ENCODE peak calls at places on chromosomes 7 and 10, in five cellular contexts. X, H, S, O and L are unnamed samples.

GRCh38 chr7:45984386-45985295 is 63.6 kb upstream of the IGFBP3 start:
- DNase-seq in X (no peak), H (no peak), S (peak), O (no peak), L (no peak)

GRCh38 chr10:90969947-90970673 is 49.2 kb upstream of the ANKRD1 start:
- DNase-seq in X (no peak), H (no peak), S (peak), O (peak), L (no peak)

GRCh38 chr10:124551755-124552154 is 90.1 kb downstream of the LHPP start:
- DNase-seq in X (no peak), H (peak), S (no peak), O (no peak), L (no peak)

GRCh38 chr10:119817991-119818888 is 54.4 kb downstream of the MCMBP start:
- DNase-seq in X (no peak), H (peak), S (no peak), O (peak), L (no peak)

GRCh38 chr10:113069595-113069994 is 119.5 kb downstream of the TCF7L2 start:
- DNase-seq in X (no peak), H (no peak), S (no peak), O (no peak), L (no peak)

GRCh38 chr7:98399462-98399861 is 1.4 kb downstream of the BAIAP2L1 start:
- DNase-seq in X (no peak), H (no peak), S (no peak), O (no peak), L (no peak)

GRCh38 chr7:96997512-96998032 is 7.8 kb upstream of the DLX6 start:
- DNase-seq in X (no peak), H (no peak), S (no peak), O (no peak), L (no peak)

GRCh38 chr10:48606530-48607355 is 1.9 kb upstream of the ARHGAP22 start:
- DNase-seq in X (no peak), H (no peak), S (no peak), O (peak), L (peak)

GRCh38 chr10:74771054-74771453 is 55.3 kb upstream of the KAT6B start:
- DNase-seq in X (no peak), H (no peak), S (no peak), O (no peak), L (no peak)

GRCh38 chr10:17278607-17279240 is 50.7 kb downstream of the VIM start:
- DNase-seq in X (no peak), H (no peak), S (no peak), O (no peak), L (no peak)

GRCh38 chr7:120743128-120743527 is 114.8 kb downstream of the TSPAN12 start:
- DNase-seq in X (no peak), H (no peak), S (no peak), O (no peak), L (no peak)

GRCh38 chr10:71266147-71266917 is 52.7 kb upstream of the SLC29A3 start:
- DNase-seq in X (no peak), H (peak), S (peak), O (no peak), L (no peak)

GRCh38 chr7:41188163-41189130 is 514.4 kb downstream of the INHBA start:
- DNase-seq in X (no peak), H (no peak), S (no peak), O (no peak), L (no peak)

GRCh38 chr7:70239930-70240329 is 641.7 kb downstream of the AUTS2 start:
- DNase-seq in X (no peak), H (no peak), S (no peak), O (no peak), L (no peak)

GRCh38 chr7:150968056-150968455 is 10.1 kb downstream of the KCNH2 start:
- DNase-seq in X (no peak), H (no peak), S (no peak), O (no peak), L (no peak)

GRCh38 chr10:34598972-34599371 is 216.1 kb downstream of the PARD3 start:
- DNase-seq in X (no peak), H (no peak), S (no peak), O (no peak), L (no peak)

GRCh38 chr7:110921478-110922210 is 169.3 kb upstream of the LRRN3 start:
- DNase-seq in X (no peak), H (no peak), S (no peak), O (no peak), L (no peak)

GRCh38 chr7:150430465-150431085 is 19.9 kb upstream of the GIMAP8 start:
- DNase-seq in X (no peak), H (no peak), S (no peak), O (peak), L (no peak)

GRCh38 chr10:48731141-48731540 is 46.5 kb downstream of the WDFY4 start:
- DNase-seq in X (no peak), H (no peak), S (no peak), O (no peak), L (no peak)

GRCh38 chr10:71066600-71066999 is 145.8 kb upstream of the UNC5B start:
- DNase-seq in X (no peak), H (no peak), S (no peak), O (no peak), L (no peak)

GRCh38 chr10:63703113-63703670 is 182.0 kb downstream of the REEP3 start:
- DNase-seq in X (peak), H (no peak), S (no peak), O (no peak), L (peak)

GRCh38 chr7:105760549-105761447 is 115.6 kb downstream of the ATXN7L1 start:
- DNase-seq in X (no peak), H (no peak), S (no peak), O (no peak), L (no peak)

GRCh38 chr7:138449580-138449979 is 10.5 kb upstream of the TRIM24 start:
- DNase-seq in X (no peak), H (peak), S (no peak), O (peak), L (no peak)

GRCh38 chr10:60427709-60428386 is 38.2 kb upstream of the ANK3 start:
- DNase-seq in X (no peak), H (no peak), S (no peak), O (no peak), L (no peak)

GRCh38 chr10:60427148-60427547 is 37.5 kb upstream of the ANK3 start:
- DNase-seq in X (no peak), H (no peak), S (no peak), O (no peak), L (no peak)

GRCh38 chr10:60424971-60425370 is 35.3 kb upstream of the ANK3 start:
- DNase-seq in X (no peak), H (no peak), S (no peak), O (no peak), L (no peak)

GRCh38 chr10:60425392-60426110 is 35.9 kb upstream of the ANK3 start:
- DNase-seq in X (no peak), H (no peak), S (no peak), O (no peak), L (no peak)

DNA sequence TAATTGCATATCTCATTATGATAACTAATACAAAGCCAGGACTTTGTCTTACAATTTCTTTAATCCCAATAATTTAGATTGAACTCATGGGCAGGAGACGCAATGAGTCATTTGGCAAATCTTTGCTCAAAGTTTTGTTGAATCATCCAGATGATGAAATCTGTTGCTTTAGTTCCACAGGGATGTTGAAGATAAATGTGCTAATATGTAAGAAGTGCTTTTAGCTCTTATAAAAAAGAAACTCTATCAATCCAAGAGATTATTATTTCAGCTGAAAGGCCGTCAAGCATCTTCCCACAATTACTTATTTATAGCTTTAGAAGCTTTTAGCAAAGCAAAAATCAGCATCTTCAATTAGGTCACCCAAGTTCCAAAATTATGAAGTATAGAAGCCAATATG is 36.8 kb upstream of the ANK3 start:
- DNase-seq in X (no peak), H (no peak), S (peak), O (no peak), L (no peak)
- TF ChIP-seq GABPA in X (no peak), H (no peak), S (no peak), O (no peak), L (no peak)

DNA sequence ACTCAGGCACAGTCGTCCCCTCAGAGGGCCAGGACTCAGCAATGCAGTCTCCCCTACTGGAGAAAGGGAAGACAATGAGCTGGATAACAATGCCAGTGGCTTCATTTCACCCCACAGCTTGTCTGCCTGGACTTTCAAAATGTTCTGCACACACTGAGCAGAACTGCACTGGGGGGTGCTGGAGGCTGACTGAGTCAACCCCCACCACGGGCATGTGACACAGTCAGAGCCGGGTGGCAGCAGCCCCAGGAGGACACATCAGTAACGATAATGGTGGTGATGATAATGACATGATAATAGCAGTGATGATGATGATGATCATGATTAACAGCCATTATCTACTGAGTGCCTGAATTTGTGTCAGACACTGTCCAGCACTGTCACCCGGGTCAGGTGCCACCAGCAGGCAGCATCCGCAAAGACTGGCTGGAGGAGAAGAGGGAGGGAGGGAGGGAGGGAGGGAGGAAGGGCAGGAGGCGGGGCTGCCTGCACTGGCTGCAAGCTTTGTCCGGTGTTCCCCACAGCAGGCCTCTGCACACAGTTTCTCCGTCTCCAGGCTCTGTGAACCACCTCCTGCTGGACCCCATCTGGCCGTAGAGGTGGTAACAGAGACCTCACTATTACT is 67.4 kb downstream of the PLXNA4 start:
- DNase-seq in X (no peak), H (peak), S (no peak), O (no peak), L (no peak)
- TF ChIP-seq GABPA in X (no peak), H (no peak), S (no peak), O (no peak), L (no peak)

GRCh38 chr10:3807221-3807927 is 22.4 kb upstream of the KLF6 start:
- DNase-seq in X (no peak), H (no peak), S (no peak), O (no peak), L (no peak)
- TF ChIP-seq GABPA in X (no peak), H (no peak), S (no peak), O (no peak), L (no peak)

GRCh38 chr7:30511973-30512662 is 7.5 kb upstream of the GGCT start:
- DNase-seq in X (no peak), H (no peak), S (no peak), O (no peak), L (no peak)
- TF ChIP-seq GABPA in X (no peak), H (no peak), S (no peak), O (no peak), L (no peak)

GRCh38 chr10:95532536-95532935 is 28.6 kb downstream of the SORBS1 start:
- DNase-seq in X (no peak), H (no peak), S (no peak), O (no peak), L (no peak)
- TF ChIP-seq GABPA in X (no peak), H (no peak), S (no peak), O (no peak), L (no peak)

GRCh38 chr10:4353964-4354363 is 472.0 kb upstream of the AKR1E2 start:
- DNase-seq in X (no peak), H (no peak), S (no peak), O (no peak), L (no peak)

GRCh38 chr10:4354382-4354812 is 471.6 kb upstream of the AKR1E2 start:
- DNase-seq in X (no peak), H (no peak), S (no peak), O (no peak), L (no peak)

GRCh38 chr10:4351723-4352565 is 474.1 kb upstream of the AKR1E2 start:
- DNase-seq in X (no peak), H (no peak), S (no peak), O (no peak), L (no peak)

GRCh38 chr10:4352566-4352961 is 473.4 kb upstream of the AKR1E2 start:
- DNase-seq in X (no peak), H (no peak), S (no peak), O (no peak), L (no peak)

GRCh38 chr10:4353059-4353655 is 472.9 kb upstream of the AKR1E2 start:
- DNase-seq in X (no peak), H (no peak), S (no peak), O (no peak), L (no peak)
- TF ChIP-seq GABPA in X (no peak), H (no peak), S (no peak), O (no peak), L (no peak)

GRCh38 chr10:110446954-110447608 is 50.6 kb upstream of the DUSP5 start:
- DNase-seq in X (no peak), H (no peak), S (no peak), O (no peak), L (peak)
- TF ChIP-seq GABPA in X (no peak), H (no peak), S (no peak), O (no peak), L (no peak)